ENCODE peak calls at places on chromosome 19, in five cellular contexts. J is posterior vena cava; Y is NCI-H2081; T is nucleus accumbens; N is stimulated activated CD8-positive, alpha-beta memory T cell treated with anti-CD3 and anti-CD28 coated beads, Interleukin-15, amount 100 ng/mL, for 4 hours. E is an unnamed sample.

GRCh38 chr19:39498262-39499081 is at the start of gene DLL3:
- DNase-seq in N (no peak), Y (peak), T (no peak), J (no peak), E (no peak)

GRCh38 chr19:17834350-17835181 is 13.2 kb downstream of the JAK3 start:
- DNase-seq in Y (no peak), J (no peak), N (no peak), T (no peak), E (no peak)

GRCh38 chr19:23263870-23264590 is 13.8 kb upstream of the ZNF724 start:
- DNase-seq in T (no peak), J (no peak), Y (no peak), N (no peak), E (no peak)

GRCh38 chr19:461664-462551 is 1.1 kb upstream of the SHC2 start:
- DNase-seq in N (no peak), Y (peak), T (no peak), J (no peak), E (no peak)

GRCh38 chr19:51691122-51692064 is 1.7 kb upstream of the SPACA6 start:
- DNase-seq in J (no peak), N (no peak), Y (no peak), T (no peak), E (no peak)

GRCh38 chr19:46981296-46981695 is 38.3 kb upstream of the NPAS1 start:
- DNase-seq in J (no peak), N (no peak), T (no peak), Y (no peak), E (no peak)

GRCh38 chr19:1556639-1557070 is 11.5 kb downstream of the MEX3D start:
- DNase-seq in T (no peak), J (no peak), Y (no peak), N (no peak), E (no peak)

GRCh38 chr19:13122275-13122878 is 4.3 kb downstream of the NACC1 start:
- DNase-seq in T (no peak), J (no peak), Y (no peak), N (no peak), E (no peak)

GRCh38 chr19:11324079-11324661 is 15.3 kb downstream of the RAB3D start:
- DNase-seq in Y (peak), N (no peak), J (peak), T (no peak), E (peak)

GRCh38 chr19:37988758-37989635 is 82.0 kb downstream of the SIPA1L3 start:
- DNase-seq in J (no peak), Y (no peak), N (no peak), T (no peak), E (no peak)

GRCh38 chr19:30968210-30968609 is 381.0 kb downstream of the TSHZ3 start:
- DNase-seq in Y (no peak), T (no peak), N (no peak), J (no peak), E (no peak)

GRCh38 chr19:1773173-1773572 is 19.9 kb downstream of the ONECUT3 start:
- DNase-seq in Y (no peak), T (no peak), J (no peak), N (no peak), E (no peak)

GRCh38 chr19:5891938-5892771 is 11.4 kb downstream of the NDUFA11 start:
- DNase-seq in J (no peak), N (no peak), T (no peak), Y (no peak), E (no peak)

GRCh38 chr19:46357846-46358583 is 11.1 kb downstream of the PPP5C start:
- DNase-seq in J (no peak), T (no peak), N (no peak), Y (no peak), E (no peak)

GRCh38 chr19:862529-863304 is 3.3 kb downstream of the CFD start:
- DNase-seq in Y (no peak), J (peak), T (no peak), N (peak), E (no peak)

GRCh38 chr19:7682175-7682855 is 1.7 kb downstream of the TRAPPC5 start:
- DNase-seq in N (no peak), T (no peak), Y (no peak), J (no peak), E (no peak)

GRCh38 chr19:7224205-7224833 is 69.9 kb downstream of the INSR start:
- DNase-seq in Y (no peak), T (no peak), N (no peak), J (peak), E (no peak)

GRCh38 chr19:19407640-19407933 is 2.1 kb downstream of the GATAD2A start:
- DNase-seq in J (no peak), T (no peak), Y (no peak), N (no peak), E (no peak)

GRCh38 chr19:57578487-57579205 is at the start of gene ZNF416:
- DNase-seq in J (peak), Y (peak), T (peak), N (peak), E (peak)

GRCh38 chr19:14325863-14326262 is 55.4 kb upstream of the ADGRE5 start:
- DNase-seq in T (no peak), J (no peak), Y (no peak), N (no peak), E (no peak)

GRCh38 chr19:7904074-7905020 is 670 bp downstream of the MAP2K7 start:
- DNase-seq in T (no peak), N (peak), Y (peak), J (no peak), E (no peak)

GRCh38 chr19:42455621-42456081 is 12.9 kb upstream of the CXCL17 start:
- DNase-seq in N (no peak), J (no peak), Y (no peak), T (no peak), E (no peak)

GRCh38 chr19:1259873-1260748 is 9.0 kb upstream of the CIRBP start:
- DNase-seq in N (no peak), J (no peak), T (no peak), Y (no peak), E (no peak)

GRCh38 chr19:32606289-32606688 is 25.3 kb downstream of the PDCD5 start:
- DNase-seq in N (no peak), Y (no peak), J (peak), T (no peak), E (no peak)

GRCh38 chr19:57850553-57851017 is 926 bp downstream of the ZNF587 start:
- DNase-seq in T (no peak), N (no peak), J (no peak), Y (no peak), E (no peak)

GRCh38 chr19:53394522-53394973 is 401 bp upstream of the ZNF765 start:
- DNase-seq in J (peak), T (no peak), N (no peak), Y (no peak), E (no peak)

GRCh38 chr19:28641395-28641794 is 571.6 kb downstream of the UQCRFS1 start:
- DNase-seq in N (no peak), Y (no peak), T (no peak), J (no peak), E (no peak)

GRCh38 chr19:16462757-16463250 is 9.0 kb downstream of the EPS15L1 start:
- DNase-seq in Y (no peak), J (no peak), N (no peak), T (no peak), E (no peak)

GRCh38 chr19:33047422-33047821 is 17.3 kb downstream of the RHPN2 start:
- DNase-seq in T (no peak), J (no peak), N (no peak), Y (no peak), E (no peak)

GRCh38 chr19:29767039-29767735 is 44.6 kb upstream of the CCNE1 start:
- DNase-seq in N (no peak), T (no peak), J (no peak), Y (no peak), E (no peak)

GRCh38 chr19:611506-611869 is 21.8 kb downstream of the HCN2 start:
- DNase-seq in N (peak), T (no peak), J (no peak), Y (no peak), E (no peak)

GRCh38 chr19:14495678-14496028 is 274 bp downstream of the GIPC1 start:
- DNase-seq in Y (no peak), J (no peak), T (no peak), N (no peak), E (no peak)

GRCh38 chr19:37977992-37978391 is 71.0 kb downstream of the SIPA1L3 start:
- DNase-seq in Y (no peak), N (no peak), T (no peak), J (peak), E (no peak)

GRCh38 chr19:4590559-4590958 is 31.1 kb upstream of the SEMA6B start:
- DNase-seq in T (no peak), Y (no peak), J (no peak), N (no peak), E (no peak)

GRCh38 chr19:51116736-51117135 is 8.0 kb upstream of the SIGLEC9 start:
- DNase-seq in J (peak), T (no peak), N (no peak), Y (no peak), E (no peak)

GRCh38 chr19:18894254-18895037 is 1.5 kb downstream of the CERS1 start:
- DNase-seq in J (peak), T (peak), N (no peak), Y (peak), E (no peak)

GRCh38 chr19:14048439-14049153 is 13.3 kb downstream of the PALM3 start:
- DNase-seq in T (no peak), Y (peak), J (no peak), N (peak), E (no peak)

GRCh38 chr19:38457690-38458405 is 24.4 kb downstream of the RYR1 start:
- DNase-seq in N (no peak), Y (no peak), T (no peak), J (no peak), E (no peak)

GRCh38 chr19:19280561-19280960 is 7.5 kb upstream of the TM6SF2 start:
- DNase-seq in T (no peak), N (no peak), J (no peak), Y (peak), E (no peak)